ENCODE peak calls at places on chromosomes 5 and 9, in six cellular contexts. Q, W, A, H, O and M are unnamed samples.
A peak's percentile ranks its signal among the peaks of the same experiment; 100 is the strongest.

GRCh38 chr5:35246928-35247644 is 16.8 kb upstream of the PRLR start:
- DNase-seq in Q (no peak), W (no peak), A (no peak), H (no peak), O (no peak), M (no peak)

GRCh38 chr5:134247825-134248224 is 22.0 kb upstream of the PPP2CA start:
- DNase-seq in Q (peak; percentile 69), W (no peak), A (peak; percentile 44), H (no peak), O (no peak), M (peak; percentile 82)

GRCh38 chr5:78587775-78588291 is 60.7 kb downstream of the LHFPL2 start:
- DNase-seq in Q (no peak), W (no peak), A (no peak), H (no peak), O (no peak), M (no peak)

GRCh38 chr5:74582853-74583252 is 57.7 kb downstream of the ENC1 start:
- DNase-seq in Q (no peak), W (no peak), A (no peak), H (no peak), O (no peak), M (no peak)

GRCh38 chr9:75504721-75505120 is 385.8 kb upstream of the PCSK5 start:
- DNase-seq in Q (no peak), W (no peak), A (no peak), H (no peak), O (no peak), M (no peak)

GRCh38 chr9:131337131-131337848 is 47.8 kb downstream of the PLPP7 start:
- DNase-seq in Q (no peak), W (no peak), A (peak; percentile 4), H (no peak), O (no peak), M (peak; percentile 42)

GRCh38 chr5:119386945-119387344 is 31.1 kb downstream of the TNFAIP8 start:
- DNase-seq in Q (no peak), W (no peak), A (no peak), H (peak; percentile 23), O (no peak), M (no peak)

GRCh38 chr5:38831909-38832308 is 13.9 kb upstream of the OSMR start:
- DNase-seq in Q (peak; percentile 46), W (no peak), A (peak; percentile 30), H (peak; percentile 32), O (no peak), M (peak; percentile 71)

GRCh38 chr5:127290019-127290945 is at the start of gene MEGF10:
- DNase-seq in Q (peak; percentile 81), W (no peak), A (peak; percentile 82), H (peak; percentile 62), O (no peak), M (peak; percentile 93)

GRCh38 chr5:108749130-108749861 is 1.6 kb downstream of the FER start:
- DNase-seq in Q (peak; percentile 74), W (no peak), A (no peak), H (peak; percentile 80), O (no peak), M (no peak)